ENCODE peak calls at places on chromosomes 12 and 14, in seven cellular contexts. C, G, L, M, A, S and I are unnamed samples.
A peak's percentile ranks its signal among the peaks of the same experiment; 100 is the strongest.

GRCh38 chr14:98957211-98958047 is 314.6 kb downstream of the BCL11B start:
- DNase-seq in S (peak; percentile 51), G (no peak), L (no peak), C (no peak), M (no peak), A (no peak), I (peak; percentile 37)

GRCh38 chr14:56975521-56975920 is 165.2 kb upstream of the OTX2 start:
- DNase-seq in S (no peak), C (no peak), G (no peak), M (no peak), L (no peak), A (no peak), I (no peak)

GRCh38 chr12:112190626-112191025 is 65.3 kb downstream of the TRAFD1 start:
- DNase-seq in M (no peak), A (no peak), C (no peak), S (no peak), L (no peak), G (no peak), I (no peak)

GRCh38 chr14:91946313-91947195 is 940 bp downstream of the FBLN5 start:
- DNase-seq in S (no peak), A (no peak), L (no peak), M (no peak), G (no peak), C (no peak), I (no peak)

GRCh38 chr14:90017371-90017770 is 44.4 kb upstream of the KCNK13 start:
- DNase-seq in G (no peak), M (no peak), A (no peak), C (no peak), S (no peak), L (no peak), I (no peak)

GRCh38 chr14:50101417-50101816 is 15.0 kb downstream of the VCPKMT start:
- DNase-seq in G (no peak), M (no peak), L (no peak), C (no peak), A (no peak), S (no peak), I (no peak)

GRCh38 chr14:90599748-90600507 is 203.1 kb downstream of the CALM1 start:
- DNase-seq in M (no peak), L (peak; percentile 5), S (no peak), A (no peak), G (no peak), C (no peak), I (no peak)

GRCh38 chr12:92854344-92854743 is 74.8 kb downstream of the EEA1 start:
- DNase-seq in C (no peak), S (no peak), L (no peak), G (no peak), M (no peak), A (no peak), I (no peak)

GRCh38 chr12:70854138-70854537 is 66.4 kb downstream of the PTPRR start:
- DNase-seq in M (no peak), C (no peak), L (no peak), A (no peak), S (no peak), G (no peak), I (no peak)

GRCh38 chr12:131348226-131349010 is 362.5 kb upstream of the SFSWAP start:
- DNase-seq in S (no peak), C (no peak), L (no peak), G (no peak), M (no peak), A (no peak), I (no peak)

GRCh38 chr14:67319142-67319541 is 40.5 kb downstream of the ATP6V1D start:
- DNase-seq in G (no peak), A (no peak), S (no peak), M (no peak), C (no peak), L (no peak), I (no peak)

GRCh38 chr12:54019924-54020586 is 8.2 kb upstream of the HOXC6 start:
- DNase-seq in M (no peak), S (no peak), A (no peak), L (no peak), C (no peak), G (peak; percentile 63), I (no peak)

GRCh38 chr12:84922721-84923120 is 10.1 kb upstream of the SLC6A15 start:
- DNase-seq in M (no peak), C (no peak), A (no peak), G (no peak), L (no peak), S (no peak), I (no peak)

GRCh38 chr14:70780396-70781075 is 28.8 kb downstream of the MAP3K9 start:
- DNase-seq in L (no peak), G (peak; percentile 3), C (no peak), M (peak; percentile 49), S (no peak), A (no peak), I (no peak)

GRCh38 chr12:93679308-93679933 is 2.2 kb downstream of the CRADD start:
- DNase-seq in S (no peak), A (no peak), C (no peak), M (no peak), L (no peak), G (no peak), I (no peak)

GRCh38 chr14:30906752-30907658 is 32.6 kb downstream of the COCH start:
- DNase-seq in C (no peak), S (no peak), G (no peak), L (no peak), A (no peak), M (no peak), I (no peak)

GRCh38 chr14:65303185-65303901 is 109.2 kb upstream of the FUT8 start:
- DNase-seq in C (no peak), A (no peak), M (no peak), L (peak; percentile 59), S (no peak), G (no peak), I (no peak)

GRCh38 chr12:85466906-85467305 is 186.9 kb downstream of the ALX1 start:
- DNase-seq in A (no peak), M (no peak), G (no peak), S (no peak), C (no peak), L (no peak), I (no peak)

GRCh38 chr12:79127268-79127895 is 262.8 kb downstream of the SYT1 start:
- DNase-seq in S (no peak), L (no peak), C (no peak), A (no peak), G (no peak), M (peak; percentile 2), I (no peak)

DNA sequence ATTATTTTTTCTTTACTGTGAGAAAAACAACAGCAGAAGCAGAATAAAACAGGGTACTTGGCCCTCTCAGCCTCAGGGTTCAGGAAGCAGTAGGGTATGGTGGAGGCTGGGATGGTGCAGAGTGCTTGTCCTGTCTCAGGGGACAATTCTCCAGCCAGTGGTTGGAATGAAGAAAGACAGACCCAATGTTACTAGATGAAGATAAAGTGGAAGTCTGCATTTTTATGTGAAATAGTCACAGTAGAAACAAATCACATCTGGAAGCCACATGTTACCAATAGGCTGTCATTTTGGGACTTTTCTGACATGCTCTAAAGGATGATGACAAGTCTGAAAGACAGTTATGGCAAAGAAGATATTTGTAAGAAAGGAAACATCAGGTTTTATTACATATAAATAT is 32.3 kb downstream of the PROX2 start:
- DNase-seq in C (no peak), S (no peak), A (no peak), G (no peak), L (no peak), M (no peak), I (no peak)
- TF ChIP-seq CTCF in C (no peak), S (no peak), A (no peak), G (no peak), L (no peak), M (no peak), I (no peak)

DNA sequence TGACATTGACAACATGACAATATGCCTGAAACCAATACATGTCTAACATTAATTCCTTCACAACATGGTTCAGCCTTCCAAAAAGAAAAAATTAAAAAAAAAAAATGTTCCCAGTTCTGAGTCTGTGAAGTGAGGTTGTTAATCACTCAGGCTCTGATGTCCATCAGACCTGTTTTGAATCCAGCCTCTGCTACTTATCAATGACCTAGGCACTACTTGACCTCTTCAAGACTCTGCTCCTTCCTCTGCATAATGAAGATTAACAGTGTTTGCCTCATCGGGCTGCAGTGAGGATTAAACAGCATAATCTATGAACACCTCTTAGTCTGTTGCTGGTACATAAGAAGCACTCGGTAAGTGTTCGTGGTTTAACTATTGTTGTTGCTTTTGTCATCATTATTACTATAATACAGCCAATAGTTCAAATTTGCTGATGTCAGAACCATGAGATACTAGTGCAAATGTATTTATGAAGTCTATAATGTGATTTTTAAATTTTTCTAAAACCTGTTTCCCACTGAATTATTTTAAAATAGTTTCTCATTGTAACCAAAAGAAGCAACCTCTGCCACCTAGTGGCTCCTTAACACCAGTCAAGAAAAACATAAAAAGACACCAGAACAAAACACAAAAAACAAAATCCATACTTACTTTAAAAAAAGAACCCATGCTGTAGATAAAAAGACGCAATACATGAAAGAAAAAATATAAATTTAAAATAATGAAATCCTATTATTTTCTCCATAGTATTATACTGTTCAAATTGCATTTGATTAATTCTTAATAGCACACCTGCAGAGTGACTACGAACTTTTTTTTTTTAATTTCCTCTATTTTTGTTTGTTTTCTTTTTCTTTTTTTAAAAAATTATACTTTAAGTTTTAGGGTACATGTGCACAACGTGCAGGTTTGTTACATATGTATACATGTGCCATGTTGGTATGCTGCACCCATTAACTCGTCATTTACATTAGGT is 20.3 kb upstream of the TMX1 start:
- DNase-seq in S (peak; percentile 25), M (peak; percentile 21), A (no peak), G (peak; percentile 39), C (no peak), L (peak; percentile 16), I (no peak)
- TF ChIP-seq CTCF in S (peak; percentile 66), M (peak; percentile 24), A (peak; percentile 3), G (peak; percentile 66), C (peak; percentile 29), L (peak; percentile 64), I (peak; percentile 74)

DNA sequence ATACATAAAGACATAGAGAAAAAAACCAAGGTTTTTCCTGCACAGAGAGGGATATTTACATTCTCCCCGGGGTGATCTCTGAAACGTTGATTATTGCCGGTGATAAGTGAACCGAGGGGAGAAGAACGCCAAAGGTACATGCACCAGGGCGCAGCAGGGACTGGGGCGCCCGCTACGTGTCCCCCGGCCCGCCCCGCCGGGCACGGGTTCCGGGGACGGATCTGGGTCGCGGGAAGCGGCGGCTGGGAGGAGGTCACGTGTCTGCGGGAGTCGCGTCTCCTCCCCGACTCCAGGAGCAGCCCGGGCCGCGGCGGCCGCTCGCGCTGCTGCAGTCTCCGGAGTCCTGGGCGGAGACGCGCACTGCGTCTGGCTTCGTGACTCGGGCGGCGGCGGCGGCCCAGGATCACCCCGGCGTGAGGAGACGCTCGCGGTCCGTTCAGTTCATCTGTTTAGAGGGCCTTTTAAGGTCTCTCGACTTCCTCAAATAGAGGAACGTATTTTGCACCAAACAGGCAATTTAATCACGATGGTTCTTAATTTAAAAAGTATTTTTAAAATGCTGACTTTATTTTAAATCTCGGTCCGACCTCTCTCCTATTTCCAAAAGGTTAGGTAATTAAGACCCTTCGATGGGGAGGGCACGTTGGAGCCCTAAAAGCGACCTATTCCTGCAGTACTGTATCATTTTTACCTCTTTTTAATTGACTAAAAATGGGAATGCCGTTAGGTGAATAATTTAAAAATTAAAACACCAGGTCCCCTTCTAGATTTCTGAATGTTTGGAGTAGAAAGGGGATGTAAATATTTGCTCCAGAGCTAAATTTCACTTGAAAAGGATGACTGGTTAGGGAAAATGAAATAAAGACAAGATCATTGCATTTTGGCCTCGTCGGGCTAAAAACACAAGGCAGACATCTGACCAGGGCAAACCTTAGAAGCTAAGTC is 1.8 kb upstream of the BHLHE41 start:
- DNase-seq in L (peak; percentile 47), G (peak; percentile 91), A (no peak), M (peak; percentile 76), C (peak; percentile 83), S (peak; percentile 79), I (peak; percentile 81)
- TF ChIP-seq CTCF in L (no peak), G (peak; percentile 16), A (no peak), M (no peak), C (no peak), S (peak; percentile 21), I (no peak)

GRCh38 chr14:97634786-97635185 is 837.6 kb downstream of the VRK1 start:
- DNase-seq in C (no peak), A (peak; percentile 14), L (peak; percentile 58), M (no peak), G (no peak), S (no peak), I (no peak)
- TF ChIP-seq CTCF in C (no peak), A (no peak), L (no peak), M (no peak), G (no peak), S (no peak), I (no peak)